ENCODE peak calls at places on chromosomes 16 and 17, in eight cellular contexts. E is endothelial cell of umbilical vein, Y is GM23338, A is HepG2, Z is OCI-LY7, H is HCT116, F is PC-9, D is H9. P is an unnamed sample.

GRCh38 chr17:9343513-9343912 is 232.1 kb downstream of the STX8 start:
- DNase-seq in E (no peak), A (no peak), Z (no peak), H (no peak), F (no peak), D (peak; percentile 71), Y (peak; percentile 59), P (no peak)

GRCh38 chr17:55661359-55661758 is 61.3 kb downstream of the TMEM100 start:
- DNase-seq in E (peak; percentile 7), Z (peak; percentile 21), Y (no peak), F (no peak), D (no peak), A (no peak), H (no peak), P (no peak)

GRCh38 chr17:14940946-14941280 is 324.2 kb downstream of the PMP22 start:
- DNase-seq in F (no peak), E (no peak), H (no peak), Z (no peak), A (no peak), Y (no peak), D (no peak), P (no peak)

GRCh38 chr17:13792314-13792713 is 190.6 kb upstream of the HS3ST3A1 start:
- DNase-seq in E (no peak), D (no peak), H (no peak), A (no peak), Y (no peak), F (no peak), Z (no peak), P (peak; percentile 43)

GRCh38 chr17:28449861-28450260 is 23.6 kb upstream of the SLC13A2 start:
- DNase-seq in F (no peak), A (no peak), Z (no peak), Y (no peak), E (no peak), D (no peak), H (no peak), P (no peak)

GRCh38 chr17:4796550-4796915 is 569 bp downstream of the PSMB6 start:
- DNase-seq in H (no peak), D (peak; percentile 72), E (peak; percentile 56), F (peak; percentile 41), Z (no peak), Y (peak; percentile 78), A (peak; percentile 33), P (peak; percentile 47)

GRCh38 chr17:34146440-34147043 is 108.5 kb upstream of the CCL2 start:
- DNase-seq in A (peak; percentile 43), D (peak; percentile 91), H (no peak), E (no peak), Z (peak; percentile 55), F (peak; percentile 40), Y (peak; percentile 88), P (no peak)

GRCh38 chr17:50725769-50726655 is 6.6 kb downstream of the LUC7L3 start:
- DNase-seq in Y (no peak), A (no peak), F (no peak), D (no peak), H (no peak), E (no peak), Z (no peak), P (no peak)

GRCh38 chr16:55149622-55150021 is 174.4 kb upstream of the IRX6 start:
- DNase-seq in F (no peak), E (no peak), D (no peak), Y (no peak), Z (no peak), H (no peak), A (no peak), P (no peak)

GRCh38 chr17:77492446-77493237 is 351.9 kb downstream of the SEC14L1 start:
- DNase-seq in E (no peak), A (no peak), D (no peak), H (no peak), Y (no peak), Z (no peak), F (no peak), P (no peak)

GRCh38 chr16:75860654-75861053 is 134.4 kb upstream of the CPHXL start:
- DNase-seq in Y (peak; percentile 28), H (no peak), A (peak; percentile 21), E (no peak), D (no peak), F (no peak), Z (no peak), P (peak; percentile 3)

GRCh38 chr17:73200476-73200875 is 7.6 kb downstream of the COG1 start:
- DNase-seq in F (no peak), D (no peak), H (no peak), E (no peak), Y (no peak), Z (no peak), A (no peak), P (no peak)

GRCh38 chr17:14741516-14741915 is 440.6 kb downstream of the HS3ST3B1 start:
- DNase-seq in A (no peak), D (no peak), E (no peak), Y (no peak), H (no peak), F (no peak), Z (no peak), P (no peak)

GRCh38 chr16:47905771-47906170 is 250.0 kb downstream of the ABCC12 start:
- DNase-seq in A (no peak), D (no peak), E (no peak), H (no peak), F (no peak), Y (no peak), Z (no peak), P (no peak)

GRCh38 chr16:67329901-67330300 is 3.3 kb downstream of the LRRC36 start:
- DNase-seq in Y (no peak), A (no peak), D (no peak), H (no peak), E (peak; percentile 34), Z (no peak), F (no peak), P (no peak)

GRCh38 chr16:1727651-1728624 is 21.9 kb downstream of the MAPK8IP3 start:
- DNase-seq in Z (no peak), H (no peak), A (no peak), F (no peak), E (no peak), D (no peak), Y (no peak), P (no peak)

GRCh38 chr16:1729026-1729425 is 23.0 kb downstream of the MAPK8IP3 start:
- DNase-seq in E (no peak), F (no peak), H (no peak), Y (no peak), Z (no peak), A (no peak), D (no peak), P (no peak)

GRCh38 chr16:1731073-1731472 is 25.1 kb downstream of the MAPK8IP3 start:
- DNase-seq in D (no peak), E (no peak), F (no peak), H (no peak), Y (no peak), Z (no peak), A (no peak), P (no peak)

GRCh38 chr16:1731603-1732002 is 25.6 kb downstream of the MAPK8IP3 start:
- DNase-seq in A (no peak), Y (no peak), D (no peak), Z (no peak), F (no peak), E (no peak), H (no peak), P (no peak)

GRCh38 chr16:1729445-1729844 is 23.4 kb downstream of the MAPK8IP3 start:
- DNase-seq in A (no peak), E (no peak), D (no peak), F (no peak), Y (no peak), Z (no peak), H (no peak), P (no peak)
- H3K79me2 ChIP-seq in A (no peaks in the 10 kb centered on the region), E (peaks cover 8% of the 10 kb centered on the region), D (no peaks in the 10 kb centered on the region), F (peaks cover 3% of the 10 kb centered on the region), Y (no peaks in the 10 kb centered on the region), Z (no peaks in the 10 kb centered on the region), H (peaks cover 11% of the 10 kb centered on the region), P (peaks cover 9% of the 10 kb centered on the region)

DNA sequence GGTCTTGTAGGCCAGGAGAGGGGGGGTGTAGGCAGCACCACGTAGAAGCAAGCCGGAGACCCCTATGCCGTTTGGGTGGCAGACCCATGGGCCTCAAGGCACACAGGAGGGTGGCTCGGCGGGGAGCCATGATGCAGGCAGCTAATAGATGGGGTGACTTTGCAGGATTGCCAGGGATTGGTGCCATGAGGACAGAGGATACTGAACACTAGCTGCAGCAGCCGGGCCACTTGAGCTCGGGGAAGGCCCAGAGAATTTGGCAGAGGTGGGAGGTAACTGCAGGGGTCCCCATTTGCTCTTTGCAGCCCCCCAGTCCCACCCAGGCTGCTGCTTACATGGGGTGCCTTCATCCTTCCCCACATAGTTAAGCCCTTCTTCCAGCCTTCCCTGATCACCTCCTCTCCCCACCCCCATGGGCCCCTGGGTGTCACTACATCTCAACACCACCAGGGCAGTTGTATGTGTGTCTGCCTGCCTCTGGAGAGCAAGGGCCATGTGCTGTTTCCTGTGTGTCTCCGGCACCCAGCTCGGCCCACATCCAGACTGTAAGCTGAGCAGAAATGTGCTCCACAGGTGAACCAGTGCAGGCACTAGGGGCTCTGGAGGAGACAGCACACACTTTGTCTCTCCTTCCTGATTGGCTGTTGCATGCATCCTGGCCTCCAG is 52.1 kb downstream of the SREBF1 start:
- DNase-seq in A (peak; percentile 72), Y (peak; percentile 54), H (no peak), F (no peak), E (no peak), Z (peak; percentile 82), D (no peak), P (no peak)
- TF ChIP-seq CTCF in A (peak; percentile 33), Y (peak; percentile 24), H (peak; percentile 47), F (peak; percentile 36), E (no peak), Z (peak; percentile 64), D (peak; percentile 39), P (peak; percentile 24)

GRCh38 chr16:4515611-4516233 is 22.9 kb downstream of the CDIP1 start:
- DNase-seq in Z (peak; percentile 20), Y (no peak), A (no peak), F (no peak), D (no peak), E (peak; percentile 89), H (no peak), P (no peak)
- H3K79me2 ChIP-seq in Z (no peaks in the 10 kb centered on the region), Y (peaks cover 33% of the 10 kb centered on the region), A (peaks cover 53% of the 10 kb centered on the region), F (no peaks in the 10 kb centered on the region), D (no peaks in the 10 kb centered on the region), E (no peaks in the 10 kb centered on the region), H (no peaks in the 10 kb centered on the region), P (no peaks in the 10 kb centered on the region)

DNA sequence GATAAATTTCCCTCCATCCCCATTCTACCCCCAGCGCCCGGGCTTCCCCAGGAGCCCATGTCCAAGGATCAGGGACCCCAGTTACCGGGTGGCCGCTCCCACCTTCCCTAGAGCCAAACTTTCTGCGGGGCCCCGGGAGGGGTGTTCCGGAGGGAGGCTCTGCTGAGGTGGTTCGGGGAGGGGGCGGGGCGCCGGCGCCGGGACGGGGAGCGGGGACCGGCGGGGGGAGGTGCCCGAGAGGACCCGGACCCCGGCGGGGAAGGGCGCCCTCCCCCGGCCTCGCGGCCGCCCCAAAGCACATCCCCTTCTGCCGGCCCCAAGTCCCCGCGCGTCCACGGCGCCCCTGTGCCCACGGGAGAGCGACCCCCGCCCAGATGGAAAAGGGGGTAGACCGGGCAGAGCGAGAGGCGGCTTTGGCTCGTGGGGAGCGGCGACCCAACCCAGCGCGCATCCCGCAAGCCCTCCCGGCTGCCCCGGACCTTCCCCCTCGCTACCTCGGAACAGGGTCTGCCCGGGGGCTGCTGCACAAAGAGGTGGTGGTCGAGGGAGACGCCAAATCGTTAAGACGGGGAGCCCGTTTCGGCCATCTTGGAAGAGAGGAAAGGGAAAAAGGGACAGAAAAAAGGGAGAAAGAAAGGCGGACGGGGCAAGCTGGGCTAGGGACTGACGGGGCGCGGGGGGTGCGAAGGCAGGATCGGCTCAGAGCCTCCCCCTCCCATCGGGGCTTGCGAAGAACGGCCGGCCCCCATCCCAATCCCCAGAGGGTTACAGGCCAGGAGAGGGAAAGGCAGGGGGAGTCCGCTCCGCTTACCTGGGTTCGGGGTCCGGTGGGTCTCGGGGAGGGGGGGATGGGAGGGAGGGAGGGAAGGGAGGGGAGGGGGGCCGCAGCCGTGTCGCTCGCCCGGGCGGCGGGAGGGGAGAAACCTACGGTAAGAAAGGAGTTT is 479 bp downstream of the PCGF2 start:
- DNase-seq in E (no peak), D (no peak), F (no peak), Y (peak; percentile 55), Z (peak; percentile 70), A (no peak), H (no peak), P (no peak)
- TF ChIP-seq CTCF in E (peak; percentile 22), D (peak; percentile 40), F (no peak), Y (no peak), Z (peak; percentile 65), A (peak; percentile 70), H (no peak), P (no peak)

P was measured in fibroblast of lung.